ENCODE peak calls at places on chromosomes 11 and 22, in seven cellular contexts. One of them, this sample, is unnamed.

GRCh38 chr11:3840870-3841425 is at the start of gene RHOG:
- DNase-seq in K562: peak; percentile 92
- DNase-seq in HCT116: no peak
- DNase-seq in H1: no peak
- DNase-seq in HepG2: peak; percentile 35
- DNase-seq in SK-N-SH: peak; percentile 97
- DNase-seq in GM12878: no peak
- DNase-seq in this sample: peak; percentile 57

GRCh38 chr11:26442131-26442530 is 110.2 kb downstream of the ANO3 start:
- DNase-seq in K562: no peak
- DNase-seq in HCT116: no peak
- DNase-seq in H1: no peak
- DNase-seq in HepG2: no peak
- DNase-seq in SK-N-SH: no peak
- DNase-seq in GM12878: no peak
- DNase-seq in this sample: peak; percentile 18

GRCh38 chr11:58622344-58622743 is at the start of gene CNTF:
- DNase-seq in K562: no peak
- DNase-seq in HCT116: no peak
- DNase-seq in H1: no peak
- DNase-seq in HepG2: no peak
- DNase-seq in SK-N-SH: no peak
- DNase-seq in GM12878: no peak
- DNase-seq in this sample: no peak

GRCh38 chr22:36612458-36612857 is 83.5 kb upstream of the EIF3D start:
- DNase-seq in K562: no peak
- DNase-seq in HCT116: no peak
- DNase-seq in H1: no peak
- DNase-seq in HepG2: no peak
- DNase-seq in SK-N-SH: no peak
- DNase-seq in GM12878: no peak
- DNase-seq in this sample: no peak

GRCh38 chr11:128515766-128516466 is 71.4 kb downstream of the ETS1 start:
- DNase-seq in K562: no peak
- DNase-seq in HCT116: no peak
- DNase-seq in H1: no peak
- DNase-seq in HepG2: no peak
- DNase-seq in SK-N-SH: no peak
- DNase-seq in GM12878: no peak
- DNase-seq in this sample: no peak

GRCh38 chr11:91794146-91794545 is 430.5 kb upstream of the FAT3 start:
- DNase-seq in K562: peak; percentile 49
- DNase-seq in HCT116: no peak
- DNase-seq in H1: no peak
- DNase-seq in HepG2: no peak
- DNase-seq in SK-N-SH: no peak
- DNase-seq in GM12878: no peak
- DNase-seq in this sample: peak; percentile 28

GRCh38 chr11:129702410-129703390 is 112.9 kb upstream of the TMEM45B start:
- DNase-seq in K562: no peak
- DNase-seq in HCT116: no peak
- DNase-seq in H1: no peak
- DNase-seq in HepG2: no peak
- DNase-seq in SK-N-SH: no peak
- DNase-seq in GM12878: no peak
- DNase-seq in this sample: no peak

GRCh38 chr11:43021466-43021865 is 290.3 kb upstream of the API5 start:
- DNase-seq in K562: peak; percentile 2
- DNase-seq in HCT116: no peak
- DNase-seq in H1: no peak
- DNase-seq in HepG2: peak; percentile 13
- DNase-seq in SK-N-SH: peak; percentile 41
- DNase-seq in GM12878: no peak
- DNase-seq in this sample: peak; percentile 18

GRCh38 chr11:2445107-2445947 is 519 bp downstream of the KCNQ1 start:
- DNase-seq in K562: no peak
- DNase-seq in HCT116: no peak
- DNase-seq in H1: no peak
- DNase-seq in HepG2: no peak
- DNase-seq in SK-N-SH: no peak
- DNase-seq in GM12878: no peak
- DNase-seq in this sample: no peak

GRCh38 chr22:49330421-49331222 is 497.1 kb downstream of the BRD1 start:
- DNase-seq in K562: no peak
- DNase-seq in HCT116: no peak
- DNase-seq in H1: no peak
- DNase-seq in HepG2: no peak
- DNase-seq in SK-N-SH: no peak
- DNase-seq in GM12878: no peak
- DNase-seq in this sample: no peak
- TF ChIP-seq JUND in K562: no peak
- TF ChIP-seq JUND in HCT116: no peak
- TF ChIP-seq JUND in H1: no peak
- TF ChIP-seq JUND in HepG2: no peak
- TF ChIP-seq JUND in SK-N-SH: no peak
- TF ChIP-seq JUND in GM12878: no peak
- TF ChIP-seq JUND in this sample: no peak

DNA sequence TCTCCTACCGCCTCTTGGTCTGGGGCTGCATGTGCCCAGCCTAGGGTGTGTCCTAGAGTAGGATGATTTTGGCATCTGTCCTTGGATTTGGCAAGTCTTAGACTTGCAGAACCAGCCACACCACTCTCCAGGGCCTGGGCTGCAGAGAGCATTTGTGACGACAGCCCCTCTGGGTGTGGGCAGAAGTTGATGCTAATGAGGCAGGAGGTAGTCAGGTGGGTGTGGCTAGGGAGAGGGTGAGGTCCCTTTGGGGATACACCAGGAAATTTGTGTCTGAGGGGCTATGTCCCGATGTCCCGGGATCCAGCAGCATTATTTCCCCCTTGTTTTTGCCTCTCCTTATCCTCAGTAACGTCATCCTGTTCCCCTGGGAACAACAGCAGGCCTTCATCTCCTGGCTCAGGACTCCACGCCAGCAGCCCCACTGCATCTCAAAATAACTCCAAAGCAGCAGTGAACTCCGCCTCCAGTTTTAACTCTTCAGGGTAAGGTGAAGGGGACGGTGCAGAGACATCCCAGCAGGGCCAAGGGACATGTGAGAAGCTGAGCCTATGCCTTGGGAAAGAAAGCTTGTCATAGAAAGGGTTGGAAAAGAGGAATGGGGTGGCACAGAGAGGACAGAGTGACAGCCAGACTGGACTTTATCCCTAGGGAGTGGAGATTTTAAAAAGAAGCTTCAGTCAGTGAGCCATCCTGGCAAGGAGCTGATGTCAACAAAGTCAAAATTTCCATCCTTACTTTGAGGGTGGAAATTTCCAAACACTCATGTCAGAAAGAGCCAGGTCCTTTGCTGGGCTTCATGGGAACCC is 8.0 kb upstream of the TLCD5 start:
- DNase-seq in K562: no peak
- DNase-seq in HCT116: no peak
- DNase-seq in H1: no peak
- DNase-seq in HepG2: no peak
- DNase-seq in SK-N-SH: no peak
- DNase-seq in GM12878: no peak
- DNase-seq in this sample: peak; percentile 75
- TF ChIP-seq JUND in K562: no peak
- TF ChIP-seq JUND in HCT116: peak; percentile 37
- TF ChIP-seq JUND in H1: no peak
- TF ChIP-seq JUND in HepG2: no peak
- TF ChIP-seq JUND in SK-N-SH: no peak
- TF ChIP-seq JUND in GM12878: no peak
- TF ChIP-seq JUND in this sample: no peak

GRCh38 chr11:88178211-88178610 is 3.0 kb upstream of the RAB38 start:
- DNase-seq in K562: no peak
- DNase-seq in HCT116: no peak
- DNase-seq in H1: no peak
- DNase-seq in HepG2: no peak
- DNase-seq in SK-N-SH: no peak
- DNase-seq in GM12878: no peak
- DNase-seq in this sample: no peak
- TF ChIP-seq JUND in K562: no peak
- TF ChIP-seq JUND in HCT116: no peak
- TF ChIP-seq JUND in H1: no peak
- TF ChIP-seq JUND in HepG2: no peak
- TF ChIP-seq JUND in SK-N-SH: no peak
- TF ChIP-seq JUND in GM12878: no peak
- TF ChIP-seq JUND in this sample: no peak

DNA sequence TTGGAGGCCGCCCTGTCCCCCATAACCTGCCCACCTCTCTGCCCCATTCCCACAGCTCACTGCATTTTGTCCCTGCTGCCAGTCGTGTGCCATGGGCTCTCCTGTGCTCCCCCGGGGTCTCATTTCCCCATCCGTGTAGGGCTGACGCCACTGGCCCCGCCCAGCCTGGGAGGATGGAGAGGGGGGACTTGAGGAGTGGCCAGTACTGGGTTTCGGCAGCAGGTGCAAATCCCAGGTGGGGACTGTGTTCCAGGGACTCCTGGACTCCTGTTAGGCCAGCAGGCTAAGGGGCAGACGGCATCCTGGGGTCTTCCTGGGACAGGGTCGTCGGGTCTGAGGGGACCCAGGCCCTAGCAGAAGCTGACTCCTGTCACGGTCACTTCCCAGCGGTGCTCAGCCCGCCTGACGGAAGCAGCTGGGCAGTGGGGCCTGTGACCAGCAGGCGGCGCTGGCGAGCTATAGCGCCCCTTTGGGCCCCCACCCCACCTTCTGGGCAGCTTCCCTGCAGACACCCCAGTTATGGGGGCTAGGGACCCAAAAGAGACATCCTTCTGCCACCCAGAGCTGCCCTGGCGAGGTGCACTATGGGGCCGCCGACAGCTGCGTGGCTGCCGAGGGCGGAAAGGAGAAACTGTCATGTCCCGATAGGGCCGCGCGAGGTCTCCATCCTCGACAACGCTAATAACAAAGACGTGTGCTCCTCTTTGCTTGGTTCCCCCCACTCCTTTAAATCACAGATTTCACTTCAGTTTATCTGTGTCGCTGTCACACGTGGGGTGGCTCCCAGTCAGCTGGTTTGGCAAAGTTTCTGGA is 979 bp upstream of the MYO7A start:
- DNase-seq in K562: peak; percentile 59
- DNase-seq in HCT116: no peak
- DNase-seq in H1: no peak
- DNase-seq in HepG2: no peak
- DNase-seq in SK-N-SH: peak; percentile 89
- DNase-seq in GM12878: no peak
- DNase-seq in this sample: no peak
- TF ChIP-seq JUND in K562: no peak
- TF ChIP-seq JUND in HCT116: no peak
- TF ChIP-seq JUND in H1: no peak
- TF ChIP-seq JUND in HepG2: no peak
- TF ChIP-seq JUND in SK-N-SH: no peak
- TF ChIP-seq JUND in GM12878: no peak
- TF ChIP-seq JUND in this sample: no peak

DNA sequence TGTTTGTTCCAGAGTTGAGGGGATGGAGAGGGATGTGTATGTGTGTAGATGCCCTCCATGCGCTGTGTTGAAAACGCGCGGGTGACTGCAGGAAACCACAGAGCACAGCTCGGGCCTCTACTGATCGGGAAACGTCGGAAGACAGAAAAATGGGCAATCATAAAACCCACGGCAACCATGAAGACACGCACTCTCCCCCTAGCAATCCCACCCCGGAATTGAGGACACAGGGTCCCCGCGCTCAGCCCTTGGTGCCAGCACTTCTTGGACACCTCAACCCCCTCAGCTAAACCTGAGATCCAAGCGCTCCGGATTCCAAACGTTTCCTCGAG is 235 bp upstream of the UQCC3 start:
- DNase-seq in K562: no peak
- DNase-seq in HCT116: no peak
- DNase-seq in H1: peak; percentile 41
- DNase-seq in HepG2: no peak
- DNase-seq in SK-N-SH: no peak
- DNase-seq in GM12878: no peak
- DNase-seq in this sample: no peak
- TF ChIP-seq JUND in K562: no peak
- TF ChIP-seq JUND in HCT116: no peak
- TF ChIP-seq JUND in H1: no peak
- TF ChIP-seq JUND in HepG2: peak; percentile 27
- TF ChIP-seq JUND in SK-N-SH: no peak
- TF ChIP-seq JUND in GM12878: no peak
- TF ChIP-seq JUND in this sample: no peak

DNA sequence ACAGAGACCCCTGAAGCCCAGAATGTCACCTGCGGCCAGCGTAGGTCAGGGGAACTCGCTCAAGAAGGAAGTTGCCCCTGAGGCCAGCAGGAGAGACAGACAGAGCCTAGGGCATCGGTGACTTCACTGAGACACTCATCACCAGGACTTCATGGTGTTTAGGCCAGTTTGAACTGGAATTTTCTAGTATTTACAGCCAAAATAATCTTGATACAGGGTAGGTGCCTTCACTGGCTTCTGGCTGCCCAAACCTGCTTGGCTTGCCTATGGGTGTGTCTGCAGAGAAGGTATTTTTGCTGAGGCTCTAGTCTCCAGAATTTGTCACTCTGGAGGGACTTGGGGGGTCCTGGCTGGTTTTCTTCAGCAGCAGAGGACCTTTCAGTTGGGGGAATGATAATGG is 86.6 kb downstream of the FBXO7 start:
- DNase-seq in K562: no peak
- DNase-seq in HCT116: no peak
- DNase-seq in H1: no peak
- DNase-seq in HepG2: no peak
- DNase-seq in SK-N-SH: no peak
- DNase-seq in GM12878: no peak
- DNase-seq in this sample: no peak
- TF ChIP-seq JUND in K562: no peak
- TF ChIP-seq JUND in HCT116: no peak
- TF ChIP-seq JUND in H1: no peak
- TF ChIP-seq JUND in HepG2: no peak
- TF ChIP-seq JUND in SK-N-SH: no peak
- TF ChIP-seq JUND in GM12878: no peak
- TF ChIP-seq JUND in this sample: no peak

GRCh38 chr22:46746620-46747019 is 8.6 kb upstream of the CERK start:
- DNase-seq in K562: no peak
- DNase-seq in HCT116: no peak
- DNase-seq in H1: no peak
- DNase-seq in HepG2: no peak
- DNase-seq in SK-N-SH: no peak
- DNase-seq in GM12878: no peak
- DNase-seq in this sample: no peak
- TF ChIP-seq JUND in K562: no peak
- TF ChIP-seq JUND in HCT116: no peak
- TF ChIP-seq JUND in H1: no peak
- TF ChIP-seq JUND in HepG2: no peak
- TF ChIP-seq JUND in SK-N-SH: no peak
- TF ChIP-seq JUND in GM12878: no peak
- TF ChIP-seq JUND in this sample: no peak

DNA sequence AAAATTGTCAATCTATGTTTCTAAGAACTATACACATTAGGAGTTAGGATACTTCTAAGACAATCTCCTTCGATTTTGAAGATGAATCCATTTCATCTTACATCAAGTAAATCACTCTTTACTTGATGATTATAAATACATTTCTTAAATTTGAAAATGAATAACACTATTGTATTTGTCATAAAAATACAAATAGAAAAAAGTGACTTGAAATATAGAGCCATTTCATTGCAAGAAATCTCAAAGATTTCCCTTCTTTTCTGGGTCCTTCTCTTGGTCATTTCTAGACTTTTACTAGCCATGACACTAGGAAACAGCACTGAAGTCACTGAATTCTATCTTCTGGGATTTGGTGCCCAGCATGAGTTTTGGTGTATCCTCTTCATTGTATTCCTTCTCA is at the start of gene OR5AK2:
- DNase-seq in K562: no peak
- DNase-seq in HCT116: no peak
- DNase-seq in H1: no peak
- DNase-seq in HepG2: no peak
- DNase-seq in SK-N-SH: no peak
- DNase-seq in GM12878: no peak
- DNase-seq in this sample: no peak
- TF ChIP-seq JUND in K562: no peak
- TF ChIP-seq JUND in HCT116: no peak
- TF ChIP-seq JUND in H1: no peak
- TF ChIP-seq JUND in HepG2: no peak
- TF ChIP-seq JUND in SK-N-SH: no peak
- TF ChIP-seq JUND in GM12878: no peak
- TF ChIP-seq JUND in this sample: no peak

This sample was measured in T47D.